ENCODE peak calls at places on chromosomes 13 and 19, in four cellular contexts. One of them, this sample, is unnamed. For H3K27me3 and H3K9me3, the result is how much of the 10 kb centered on the place peaks cover.

GRCh38 chr19:45994456-45994988 is 745 bp upstream of the CCDC61 start:
- DNase-seq in CD8-positive, alpha-beta T cell: no peak
- DNase-seq in neural progenitor cell: no peak
- DNase-seq in cardiac muscle cell: no peak
- DNase-seq in this sample: no peak

GRCh38 chr19:10686661-10687517 is 14.3 kb upstream of the QTRT1 start:
- DNase-seq in cardiac muscle cell: no peak
- DNase-seq in CD8-positive, alpha-beta T cell: no peak
- DNase-seq in neural progenitor cell: no peak
- DNase-seq in this sample: no peak

GRCh38 chr19:566403-566802 is 6.0 kb upstream of the BSG start:
- DNase-seq in CD8-positive, alpha-beta T cell: no peak
- DNase-seq in cardiac muscle cell: peak
- DNase-seq in neural progenitor cell: no peak
- DNase-seq in this sample: no peak

GRCh38 chr13:85313761-85314503 is 485.3 kb downstream of the SLITRK6 start:
- DNase-seq in CD8-positive, alpha-beta T cell: no peak
- DNase-seq in neural progenitor cell: no peak
- DNase-seq in cardiac muscle cell: peak
- DNase-seq in this sample: no peak

GRCh38 chr13:25213716-25214115 is 41.6 kb upstream of the AMER2 start:
- DNase-seq in neural progenitor cell: no peak
- DNase-seq in CD8-positive, alpha-beta T cell: no peak
- DNase-seq in cardiac muscle cell: no peak
- DNase-seq in this sample: no peak

GRCh38 chr19:33374406-33374703 is 846 bp downstream of the CEBPG start:
- DNase-seq in CD8-positive, alpha-beta T cell: no peak
- DNase-seq in cardiac muscle cell: no peak
- DNase-seq in neural progenitor cell: peak
- DNase-seq in this sample: no peak

GRCh38 chr13:85347251-85347650 is 452.0 kb downstream of the SLITRK6 start:
- DNase-seq in CD8-positive, alpha-beta T cell: no peak
- DNase-seq in cardiac muscle cell: no peak
- DNase-seq in neural progenitor cell: no peak
- DNase-seq in this sample: no peak

GRCh38 chr19:46015080-46015960 is 7.5 kb downstream of the PGLYRP1 start:
- DNase-seq in cardiac muscle cell: peak
- DNase-seq in CD8-positive, alpha-beta T cell: peak
- DNase-seq in neural progenitor cell: peak
- DNase-seq in this sample: peak

GRCh38 chr13:51934461-51935087 is 72.8 kb downstream of the CCDC70 start:
- DNase-seq in CD8-positive, alpha-beta T cell: no peak
- DNase-seq in neural progenitor cell: no peak
- DNase-seq in cardiac muscle cell: no peak
- DNase-seq in this sample: no peak

DNA sequence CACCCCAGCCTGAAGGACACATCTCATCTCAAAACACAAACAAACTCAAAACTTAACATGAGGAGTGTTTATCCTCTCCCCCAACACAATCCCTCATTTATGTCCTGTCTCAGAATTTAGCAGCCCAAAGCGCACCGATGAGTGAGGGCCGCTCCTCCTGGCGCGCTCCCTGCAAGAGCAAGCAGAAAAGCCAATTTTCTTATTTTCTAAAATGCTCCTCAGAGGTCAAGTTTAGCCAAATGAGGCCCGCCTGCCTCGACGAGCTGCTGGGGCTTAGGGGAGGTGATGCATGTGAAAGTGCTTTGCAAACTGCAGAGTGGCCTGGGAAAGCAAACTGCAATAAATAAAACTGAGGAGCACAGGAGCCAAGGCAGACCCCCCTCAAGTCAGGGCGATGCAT is 28.9 kb downstream of the CAPS start:
- DNase-seq in CD8-positive, alpha-beta T cell: no peak
- DNase-seq in cardiac muscle cell: no peak
- DNase-seq in neural progenitor cell: no peak
- DNase-seq in this sample: no peak
- H3K27ac ChIP-seq in CD8-positive, alpha-beta T cell: no peak
- H3K27ac ChIP-seq in cardiac muscle cell: no peak
- H3K27ac ChIP-seq in neural progenitor cell: no peak
- H3K27ac ChIP-seq in this sample: no peak

DNA sequence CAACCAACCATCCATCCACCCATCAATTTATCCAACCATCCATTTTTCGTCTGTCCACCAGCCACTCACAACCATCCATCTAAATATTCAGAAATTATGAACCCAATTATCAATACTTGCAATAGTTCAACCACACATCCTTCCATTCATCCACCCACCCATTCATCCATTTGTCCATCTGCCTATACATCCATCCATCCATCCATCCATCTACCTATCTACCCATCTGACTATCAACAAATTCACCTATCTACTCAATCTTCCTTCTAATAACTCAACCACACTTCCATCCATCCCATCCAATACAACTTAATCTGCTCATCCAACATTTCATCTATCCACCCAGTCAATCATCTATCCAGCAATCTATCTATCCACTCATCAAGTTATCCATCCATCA is 46.3 kb downstream of the UNC13A start:
- DNase-seq in cardiac muscle cell: no peak
- DNase-seq in neural progenitor cell: no peak
- DNase-seq in CD8-positive, alpha-beta T cell: no peak
- DNase-seq in this sample: no peak
- H3K27me3 ChIP-seq in cardiac muscle cell: under half
- H3K27me3 ChIP-seq in neural progenitor cell: under half
- H3K27me3 ChIP-seq in CD8-positive, alpha-beta T cell: under half
- H3K27me3 ChIP-seq in this sample: under half

GRCh38 chr13:47332149-47332548 is 435.3 kb upstream of the HTR2A start:
- DNase-seq in neural progenitor cell: no peak
- DNase-seq in cardiac muscle cell: peak
- DNase-seq in CD8-positive, alpha-beta T cell: no peak
- DNase-seq in this sample: no peak

GRCh38 chr13:47326061-47326460 is 429.2 kb upstream of the HTR2A start:
- DNase-seq in neural progenitor cell: no peak
- DNase-seq in CD8-positive, alpha-beta T cell: no peak
- DNase-seq in cardiac muscle cell: peak
- DNase-seq in this sample: no peak

GRCh38 chr13:47330031-47330430 is 433.2 kb upstream of the HTR2A start:
- DNase-seq in CD8-positive, alpha-beta T cell: no peak
- DNase-seq in cardiac muscle cell: no peak
- DNase-seq in neural progenitor cell: no peak
- DNase-seq in this sample: no peak

GRCh38 chr13:47327856-47328255 is 431.0 kb upstream of the HTR2A start:
- DNase-seq in neural progenitor cell: no peak
- DNase-seq in cardiac muscle cell: peak
- DNase-seq in CD8-positive, alpha-beta T cell: no peak
- DNase-seq in this sample: no peak
- H3K9me3 ChIP-seq in neural progenitor cell: under half
- H3K9me3 ChIP-seq in cardiac muscle cell: under half
- H3K9me3 ChIP-seq in CD8-positive, alpha-beta T cell: under half
- H3K9me3 ChIP-seq in this sample: under half

GRCh38 chr19:35715355-35715809 is 2.4 kb upstream of the KMT2B start:
- DNase-seq in neural progenitor cell: no peak
- DNase-seq in cardiac muscle cell: no peak
- DNase-seq in CD8-positive, alpha-beta T cell: no peak
- DNase-seq in this sample: no peak
- H3K27ac ChIP-seq in neural progenitor cell: no peak
- H3K27ac ChIP-seq in cardiac muscle cell: no peak
- H3K27ac ChIP-seq in CD8-positive, alpha-beta T cell: no peak
- H3K27ac ChIP-seq in this sample: no peak

GRCh38 chr19:2305424-2305823 is 2.5 kb downstream of the LINGO3 start:
- DNase-seq in CD8-positive, alpha-beta T cell: no peak
- DNase-seq in neural progenitor cell: peak
- DNase-seq in cardiac muscle cell: no peak
- DNase-seq in this sample: no peak
- H3K27me3 ChIP-seq in CD8-positive, alpha-beta T cell: under half
- H3K27me3 ChIP-seq in neural progenitor cell: half or more
- H3K27me3 ChIP-seq in cardiac muscle cell: under half
- H3K27me3 ChIP-seq in this sample: half or more

GRCh38 chr19:15684828-15685227 is 11.9 kb downstream of the CYP4F12 start:
- DNase-seq in neural progenitor cell: no peak
- DNase-seq in cardiac muscle cell: no peak
- DNase-seq in CD8-positive, alpha-beta T cell: no peak
- DNase-seq in this sample: no peak

GRCh38 chr19:15680923-15681322 is 8.0 kb downstream of the CYP4F12 start:
- DNase-seq in neural progenitor cell: no peak
- DNase-seq in cardiac muscle cell: no peak
- DNase-seq in CD8-positive, alpha-beta T cell: no peak
- DNase-seq in this sample: no peak

GRCh38 chr19:15679089-15679488 is 6.2 kb downstream of the CYP4F12 start:
- DNase-seq in cardiac muscle cell: no peak
- DNase-seq in CD8-positive, alpha-beta T cell: no peak
- DNase-seq in neural progenitor cell: no peak
- DNase-seq in this sample: no peak

GRCh38 chr19:15680478-15680877 is 7.6 kb downstream of the CYP4F12 start:
- DNase-seq in CD8-positive, alpha-beta T cell: no peak
- DNase-seq in neural progenitor cell: no peak
- DNase-seq in cardiac muscle cell: no peak
- DNase-seq in this sample: no peak

DNA sequence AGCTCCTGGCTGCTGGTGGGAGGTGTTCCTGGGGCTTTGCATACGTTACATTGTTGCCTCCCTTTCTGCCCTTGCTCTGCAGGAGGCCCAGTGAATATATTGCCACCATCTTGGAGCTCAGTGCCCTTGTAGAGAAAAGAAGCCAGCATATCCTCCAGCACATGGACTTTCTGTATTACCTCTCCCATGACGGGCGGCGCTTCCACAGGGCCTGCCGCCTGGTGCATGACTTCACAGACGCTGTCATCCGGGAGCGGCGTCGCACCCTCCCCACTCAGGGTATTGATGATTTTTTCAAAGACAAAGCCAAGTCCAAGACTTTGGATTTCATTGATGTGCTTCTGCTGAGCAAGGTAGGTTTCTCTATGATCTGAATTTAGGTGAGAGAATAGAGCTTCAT is 10.5 kb downstream of the CYP4F12 start:
- DNase-seq in cardiac muscle cell: no peak
- DNase-seq in CD8-positive, alpha-beta T cell: no peak
- DNase-seq in neural progenitor cell: no peak
- DNase-seq in this sample: no peak
- H3K9me3 ChIP-seq in cardiac muscle cell: under half
- H3K9me3 ChIP-seq in CD8-positive, alpha-beta T cell: under half
- H3K9me3 ChIP-seq in neural progenitor cell: under half
- H3K9me3 ChIP-seq in this sample: under half

GRCh38 chr13:98468352-98468751 is 108.6 kb downstream of the STK24 start:
- DNase-seq in CD8-positive, alpha-beta T cell: no peak
- DNase-seq in neural progenitor cell: no peak
- DNase-seq in cardiac muscle cell: no peak
- DNase-seq in this sample: no peak

GRCh38 chr13:98468929-98469328 is 108.0 kb downstream of the STK24 start:
- DNase-seq in CD8-positive, alpha-beta T cell: no peak
- DNase-seq in neural progenitor cell: no peak
- DNase-seq in cardiac muscle cell: no peak
- DNase-seq in this sample: no peak

GRCh38 chr13:98466634-98467236 is 110.2 kb downstream of the STK24 start:
- DNase-seq in neural progenitor cell: peak
- DNase-seq in CD8-positive, alpha-beta T cell: no peak
- DNase-seq in cardiac muscle cell: peak
- DNase-seq in this sample: peak

GRCh38 chr13:98470920-98471319 is 106.0 kb downstream of the STK24 start:
- DNase-seq in neural progenitor cell: no peak
- DNase-seq in cardiac muscle cell: no peak
- DNase-seq in CD8-positive, alpha-beta T cell: no peak
- DNase-seq in this sample: no peak

DNA sequence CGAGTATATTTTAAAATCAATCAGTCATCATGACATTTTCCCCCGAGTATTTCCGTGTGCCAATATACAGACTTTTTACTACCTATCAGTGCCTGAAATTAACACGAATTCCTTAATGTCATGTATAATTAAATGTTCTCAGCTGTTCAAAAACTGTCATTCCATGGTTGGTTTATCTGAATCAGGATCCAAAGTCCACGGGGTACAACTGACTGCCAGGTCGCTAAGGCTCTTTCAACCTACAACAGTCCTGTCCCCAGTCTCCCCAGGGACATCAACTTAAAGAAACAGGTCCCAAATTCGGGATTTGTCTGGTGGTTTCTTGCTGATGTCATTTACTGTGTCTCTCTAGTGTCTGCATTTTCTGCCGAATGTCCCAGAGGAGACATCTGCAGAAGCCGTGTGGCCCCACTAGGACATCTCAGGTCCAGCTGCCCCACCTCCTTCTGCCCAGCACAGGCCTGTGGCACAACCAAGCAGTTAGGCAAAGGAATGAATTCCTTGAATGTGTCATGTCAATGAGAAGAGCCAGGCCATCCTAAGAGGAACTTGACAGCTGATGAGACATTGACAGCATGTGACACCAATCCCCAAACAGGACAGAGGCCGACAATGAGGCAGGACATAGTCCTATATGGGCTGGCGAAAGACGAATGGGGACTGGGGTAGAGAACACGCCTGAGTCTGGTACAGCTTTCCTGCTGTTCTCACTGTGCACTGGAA is 109.5 kb downstream of the STK24 start:
- DNase-seq in neural progenitor cell: no peak
- DNase-seq in cardiac muscle cell: no peak
- DNase-seq in CD8-positive, alpha-beta T cell: no peak
- DNase-seq in this sample: no peak
- H3K27ac ChIP-seq in neural progenitor cell: no peak
- H3K27ac ChIP-seq in cardiac muscle cell: peak
- H3K27ac ChIP-seq in CD8-positive, alpha-beta T cell: no peak
- H3K27ac ChIP-seq in this sample: no peak

DNA sequence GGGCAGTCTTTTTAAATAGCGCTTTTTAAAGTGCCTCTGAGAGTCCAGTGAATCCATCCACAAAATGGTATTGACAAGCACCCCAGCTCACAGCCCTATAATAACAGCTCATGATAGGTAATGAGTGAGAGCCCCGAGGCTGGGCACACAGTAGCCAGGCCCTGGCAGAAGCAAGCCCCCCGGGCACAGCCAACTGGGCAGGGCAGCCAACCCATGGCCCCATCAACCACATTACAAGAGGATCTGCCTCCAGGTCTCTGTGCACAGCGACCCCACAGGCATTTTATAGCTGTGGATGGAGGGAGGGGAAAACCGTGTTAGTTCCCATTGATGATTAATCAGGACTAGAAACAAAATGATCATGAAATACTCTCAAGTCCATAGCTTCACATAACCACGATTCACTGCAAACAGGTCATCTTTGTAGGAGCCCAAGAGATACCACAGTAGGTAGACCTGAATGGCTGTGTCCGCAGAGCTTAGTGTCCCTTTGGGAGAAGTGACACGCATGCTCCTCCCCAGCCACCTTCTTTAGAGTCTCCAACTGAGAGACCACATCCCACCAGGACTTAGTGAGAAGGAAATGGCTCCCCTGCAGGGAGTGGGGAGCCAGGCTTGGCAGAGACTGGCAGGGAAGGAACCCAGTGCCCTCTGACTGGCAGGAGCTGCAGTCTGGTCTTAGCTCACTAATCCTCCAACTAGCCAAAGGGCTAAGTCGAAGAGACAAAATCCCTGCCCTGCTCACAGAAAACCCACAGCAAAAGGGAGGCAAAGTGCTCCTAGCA is 4.3 kb upstream of the VSTM2B start:
- DNase-seq in neural progenitor cell: no peak
- DNase-seq in cardiac muscle cell: no peak
- DNase-seq in CD8-positive, alpha-beta T cell: no peak
- DNase-seq in this sample: no peak
- H3K27me3 ChIP-seq in neural progenitor cell: half or more
- H3K27me3 ChIP-seq in cardiac muscle cell: half or more
- H3K27me3 ChIP-seq in CD8-positive, alpha-beta T cell: under half
- H3K27me3 ChIP-seq in this sample: under half

GRCh38 chr19:37551123-37551993 is 43.2 kb downstream of the ZNF571 start:
- DNase-seq in cardiac muscle cell: peak
- DNase-seq in neural progenitor cell: no peak
- DNase-seq in CD8-positive, alpha-beta T cell: peak
- DNase-seq in this sample: peak
- H3K9me3 ChIP-seq in cardiac muscle cell: under half
- H3K9me3 ChIP-seq in neural progenitor cell: under half
- H3K9me3 ChIP-seq in CD8-positive, alpha-beta T cell: under half
- H3K9me3 ChIP-seq in this sample: half or more